ENCODE peak calls at places on chromosomes 13 and 19, in four cellular contexts. Z is GM04503; U is OCI-LY7; M is activated CD4-positive, alpha-beta T cell treated with anti-CD3 and anti-CD28 coated beads, Interleukin-2, amount 50 U/mL, for 24 hours. X is an unnamed sample.

GRCh38 chr13:113852536-113853517 is 11.0 kb downstream of the GAS6 start:
- DNase-seq in M (no peak), Z (no peak), U (no peak), X (peak)

GRCh38 chr13:21039097-21039800 is 22.1 kb downstream of the LATS2 start:
- DNase-seq in U (peak), Z (no peak), M (no peak), X (no peak)

GRCh38 chr19:3855321-3855720 is 13.5 kb downstream of the ZFR2 start:
- DNase-seq in M (no peak), U (no peak), Z (no peak), X (no peak)

GRCh38 chr13:83085186-83085900 is 796.9 kb downstream of the SLITRK1 start:
- DNase-seq in M (no peak), Z (no peak), U (no peak), X (no peak)

GRCh38 chr19:50717026-50717723 is 2.4 kb downstream of the SHANK1 start:
- DNase-seq in Z (no peak), U (no peak), M (no peak), X (no peak)

GRCh38 chr13:101660711-101661110 is 208.2 kb downstream of the ITGBL1 start:
- DNase-seq in Z (no peak), M (no peak), U (no peak), X (no peak)

GRCh38 chr13:64993514-64994164 is 2236.5 kb downstream of the PCDH9 start:
- DNase-seq in M (no peak), U (peak), Z (no peak), X (no peak)

GRCh38 chr13:21576424-21576823 is 27.5 kb downstream of the MICU2 start:
- DNase-seq in M (no peak), Z (no peak), U (no peak), X (no peak)

GRCh38 chr19:39752390-39752789 is 14.6 kb upstream of the CLC start:
- DNase-seq in M (no peak), U (no peak), Z (no peak), X (no peak)

GRCh38 chr19:8571006-8571411 is 6.2 kb downstream of the MYO1F start:
- DNase-seq in M (no peak), U (no peak), Z (peak), X (no peak)

GRCh38 chr19:30898353-30899103 is 450.7 kb downstream of the TSHZ3 start:
- DNase-seq in U (peak), Z (no peak), M (no peak), X (no peak)

GRCh38 chr13:45051315-45051714 is 62.0 kb downstream of the GPALPP1 start:
- DNase-seq in M (no peak), Z (no peak), U (no peak), X (no peak)

GRCh38 chr19:53900191-53900860 is 8.8 kb upstream of the CACNG7 start:
- DNase-seq in M (no peak), U (no peak), Z (no peak), X (no peak)

GRCh38 chr19:409006-409514 is at the start of gene C2CD4C:
- DNase-seq in M (no peak), U (peak), Z (no peak), X (no peak)

GRCh38 chr19:37954421-37954874 is 47.4 kb downstream of the SIPA1L3 start:
- DNase-seq in Z (no peak), U (no peak), M (no peak), X (no peak)

GRCh38 chr19:55579766-55580621 is 654 bp downstream of the ZNF579 start:
- DNase-seq in U (peak), Z (no peak), M (no peak), X (no peak)

GRCh38 chr13:77696863-77697207 is 652 bp upstream of the SLAIN1 start:
- DNase-seq in U (no peak), M (no peak), Z (no peak), X (no peak)

GRCh38 chr13:93800342-93800741 is 573.7 kb downstream of the GPC6 start:
- DNase-seq in M (no peak), Z (no peak), U (no peak), X (no peak)

GRCh38 chr19:28213476-28214082 is 999.4 kb downstream of the UQCRFS1 start:
- DNase-seq in Z (no peak), M (no peak), U (peak), X (no peak)

GRCh38 chr13:74774252-74774651 is 640.0 kb upstream of the KLF12 start:
- DNase-seq in Z (no peak), M (no peak), U (no peak), X (no peak)

GRCh38 chr13:100674363-100674847 is at the start of gene TMTC4:
- DNase-seq in M (no peak), Z (no peak), U (no peak), X (no peak)

GRCh38 chr13:82634946-82635345 is 1247.3 kb downstream of the SLITRK1 start:
- DNase-seq in M (no peak), Z (no peak), U (no peak), X (no peak)

GRCh38 chr13:100584901-100585300 is 3.7 kb downstream of the GGACT start:
- DNase-seq in Z (no peak), M (no peak), U (no peak), X (no peak)

GRCh38 chr19:38670921-38671398 is 23.5 kb downstream of the ACTN4 start:
- DNase-seq in M (no peak), U (no peak), Z (peak), X (no peak)

GRCh38 chr19:13002389-13002898 is 7.2 kb downstream of the NFIX start:
- DNase-seq in U (no peak), M (no peak), Z (no peak), X (no peak)

GRCh38 chr19:14669940-14670339 is 4.7 kb downstream of the ADGRE3 start:
- DNase-seq in U (no peak), M (no peak), Z (no peak), X (no peak)

GRCh38 chr13:74795526-74795925 is 661.3 kb upstream of the KLF12 start:
- DNase-seq in Z (no peak), M (no peak), U (no peak), X (no peak)

GRCh38 chr13:47549219-47549752 is 451.8 kb downstream of the SUCLA2 start:
- DNase-seq in Z (no peak), U (no peak), M (no peak), X (no peak)

GRCh38 chr19:32287811-32288227 is 57.6 kb upstream of the ZNF507 start:
- DNase-seq in Z (peak), M (no peak), U (peak), X (no peak)

GRCh38 chr13:50842246-50842645 is 1.2 kb downstream of the DLEU7 start:
- DNase-seq in U (no peak), Z (no peak), M (no peak), X (no peak)

GRCh38 chr13:112992931-112993700 is 24.1 kb downstream of the MCF2L start:
- DNase-seq in M (no peak), Z (no peak), U (no peak), X (no peak)

GRCh38 chr13:109172099-109172498 is 542.7 kb downstream of the MYO16 start:
- DNase-seq in Z (no peak), M (no peak), U (no peak), X (no peak)

GRCh38 chr13:91817250-91817649 is 418.8 kb downstream of the GPC5 start:
- DNase-seq in Z (no peak), U (no peak), M (no peak), X (no peak)

GRCh38 chr13:92823059-92823458 is 403.5 kb upstream of the GPC6 start:
- DNase-seq in Z (no peak), U (no peak), M (no peak), X (no peak)

GRCh38 chr19:1324792-1325567 is 39.3 kb downstream of the EFNA2 start:
- DNase-seq in Z (peak), U (no peak), M (no peak), X (no peak)

GRCh38 chr19:4301590-4302237 is 475 bp downstream of the TMIGD2 start:
- DNase-seq in Z (no peak), U (no peak), M (no peak), X (no peak)